ENCODE peak calls at places on chromosomes 6 and 20, in five cellular contexts. One of them, this sample, is unnamed.

GRCh38 chr6:95574811-95575210 is 2.5 kb upstream of the MANEA start:
- DNase-seq in hypothalamus: no peak
- DNase-seq in foreskin fibroblast: peak
- DNase-seq in lung microvascular endothelial cell: peak
- DNase-seq in amygdala: no peak
- DNase-seq in this sample: no peak

GRCh38 chr6:156718647-156719394 is 58.4 kb upstream of the ARID1B start:
- DNase-seq in hypothalamus: no peak
- DNase-seq in lung microvascular endothelial cell: peak
- DNase-seq in amygdala: no peak
- DNase-seq in foreskin fibroblast: peak
- DNase-seq in this sample: no peak

GRCh38 chr6:27096834-27097511 is 150.5 kb upstream of the PRSS16 start:
- DNase-seq in lung microvascular endothelial cell: peak
- DNase-seq in amygdala: no peak
- DNase-seq in foreskin fibroblast: peak
- DNase-seq in hypothalamus: no peak
- DNase-seq in this sample: no peak

GRCh38 chr20:184288-184687 is 5.2 kb downstream of the DEFB128 start:
- DNase-seq in hypothalamus: no peak
- DNase-seq in foreskin fibroblast: no peak
- DNase-seq in amygdala: no peak
- DNase-seq in lung microvascular endothelial cell: no peak
- DNase-seq in this sample: no peak

GRCh38 chr20:59811681-59812171 is 121.7 kb downstream of the SYCP2 start:
- DNase-seq in foreskin fibroblast: no peak
- DNase-seq in hypothalamus: no peak
- DNase-seq in lung microvascular endothelial cell: no peak
- DNase-seq in amygdala: no peak
- DNase-seq in this sample: no peak

GRCh38 chr6:167759206-167759605 is 67.5 kb upstream of the AFDN start:
- DNase-seq in foreskin fibroblast: no peak
- DNase-seq in lung microvascular endothelial cell: no peak
- DNase-seq in hypothalamus: no peak
- DNase-seq in amygdala: no peak
- DNase-seq in this sample: no peak

GRCh38 chr20:8209061-8209460 is 77.0 kb downstream of the PLCB1 start:
- DNase-seq in foreskin fibroblast: no peak
- DNase-seq in hypothalamus: no peak
- DNase-seq in amygdala: no peak
- DNase-seq in lung microvascular endothelial cell: no peak
- DNase-seq in this sample: no peak

GRCh38 chr20:19382371-19382770 is 169.9 kb downstream of the SLC24A3 start:
- DNase-seq in hypothalamus: no peak
- DNase-seq in amygdala: no peak
- DNase-seq in foreskin fibroblast: no peak
- DNase-seq in lung microvascular endothelial cell: no peak
- DNase-seq in this sample: no peak

GRCh38 chr20:24350923-24351368 is 118.5 kb upstream of the SYNDIG1 start:
- DNase-seq in hypothalamus: no peak
- DNase-seq in foreskin fibroblast: peak
- DNase-seq in amygdala: no peak
- DNase-seq in lung microvascular endothelial cell: no peak
- DNase-seq in this sample: no peak

GRCh38 chr6:35543459-35544193 is 30.9 kb upstream of the TULP1 start:
- DNase-seq in hypothalamus: no peak
- DNase-seq in amygdala: no peak
- DNase-seq in foreskin fibroblast: no peak
- DNase-seq in lung microvascular endothelial cell: no peak
- DNase-seq in this sample: no peak

This sample was measured in glomerular endothelial cell.